ENCODE peak calls at places on chromosome 2, in four cellular contexts. I, V, L and B are unnamed samples.

GRCh38 chr2:233412405-233412804 is 58.1 kb downstream of the DGKD start:
- DNase-seq in V (no peak), I (no peak), L (no peak), B (no peak)

GRCh38 chr2:135607561-135607960 is 76.3 kb downstream of the R3HDM1 start:
- DNase-seq in I (peak; percentile 6), L (no peak), V (no peak), B (no peak)

GRCh38 chr2:26685943-26686839 is 6.3 kb upstream of the KCNK3 start:
- DNase-seq in V (no peak), I (no peak), L (no peak), B (no peak)

GRCh38 chr2:38578832-38579231 is 23.9 kb downstream of the HNRNPLL start:
- DNase-seq in V (no peak), I (no peak), L (no peak), B (no peak)

GRCh38 chr2:239337877-239338484 is 62.8 kb downstream of the HDAC4 start:
- DNase-seq in I (no peak), V (no peak), L (no peak), B (no peak)

GRCh38 chr2:219658447-219658846 is 31.0 kb downstream of the SLC4A3 start:
- DNase-seq in V (no peak), L (no peak), I (no peak), B (no peak)

GRCh38 chr2:240432430-240432819 is 3.0 kb upstream of the GPC1 start:
- DNase-seq in V (no peak), I (no peak), L (no peak), B (no peak)

GRCh38 chr2:118837067-118837466 is 10.4 kb downstream of the EN1 start:
- DNase-seq in L (no peak), I (no peak), V (no peak), B (no peak)

GRCh38 chr2:186460465-186460864 is 25.6 kb upstream of the ZC3H15 start:
- DNase-seq in L (no peak), I (peak; percentile 68), V (no peak), B (no peak)

GRCh38 chr2:15539999-15540398 is 21.1 kb downstream of the NBAS start:
- DNase-seq in L (no peak), V (no peak), I (no peak), B (no peak)

GRCh38 chr2:191847764-191848163 is 876 bp upstream of the CAVIN2 start:
- DNase-seq in I (no peak), L (no peak), V (no peak), B (no peak)

GRCh38 chr2:15940661-15941482 is 522 bp downstream of the MYCN start:
- DNase-seq in I (no peak), V (no peak), L (no peak), B (peak; percentile 28)

GRCh38 chr2:136510244-136510643 is 255.1 kb upstream of the THSD7B start:
- DNase-seq in V (no peak), L (no peak), I (no peak), B (no peak)

GRCh38 chr2:127277028-127277427 is 16.9 kb downstream of the ERCC3 start:
- DNase-seq in L (no peak), V (peak; percentile 39), I (no peak), B (no peak)

GRCh38 chr2:64311948-64312621 is 141.9 kb upstream of the LGALSL start:
- DNase-seq in L (no peak), V (no peak), I (peak; percentile 85), B (no peak)

GRCh38 chr2:172253190-172254052 is 150.7 kb upstream of the DLX2 start:
- DNase-seq in I (peak; percentile 91), L (peak; percentile 32), V (no peak), B (no peak)

GRCh38 chr2:132415256-132416079 is 1.1 kb upstream of the GPR39 start:
- DNase-seq in I (no peak), V (no peak), L (no peak), B (peak; percentile 10)

DNA sequence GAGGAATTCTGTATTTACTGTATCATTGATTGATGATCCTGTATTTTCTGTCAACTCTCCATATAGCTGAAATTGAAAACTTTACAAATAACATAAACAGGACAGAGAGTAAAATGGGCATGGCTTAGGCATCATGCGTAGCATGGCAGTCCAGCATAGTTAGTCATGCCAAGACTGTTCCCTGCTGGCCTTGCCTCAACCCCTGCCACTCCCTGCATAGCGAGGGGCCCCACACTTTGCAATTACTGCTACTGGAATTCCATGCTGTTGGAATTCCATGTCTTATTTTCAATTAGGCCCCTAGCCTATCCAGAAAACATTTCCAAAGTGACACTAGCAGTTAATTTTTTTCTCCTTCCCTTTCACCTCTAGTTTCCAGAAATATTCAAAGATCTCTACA is 15.1 kb upstream of the SOX11 start:
- DNase-seq in I (no peak), V (no peak), L (no peak), B (no peak)
- TF ChIP-seq TARDBP in I (no peak), V (no peak), L (no peak), B (no peak)

DNA sequence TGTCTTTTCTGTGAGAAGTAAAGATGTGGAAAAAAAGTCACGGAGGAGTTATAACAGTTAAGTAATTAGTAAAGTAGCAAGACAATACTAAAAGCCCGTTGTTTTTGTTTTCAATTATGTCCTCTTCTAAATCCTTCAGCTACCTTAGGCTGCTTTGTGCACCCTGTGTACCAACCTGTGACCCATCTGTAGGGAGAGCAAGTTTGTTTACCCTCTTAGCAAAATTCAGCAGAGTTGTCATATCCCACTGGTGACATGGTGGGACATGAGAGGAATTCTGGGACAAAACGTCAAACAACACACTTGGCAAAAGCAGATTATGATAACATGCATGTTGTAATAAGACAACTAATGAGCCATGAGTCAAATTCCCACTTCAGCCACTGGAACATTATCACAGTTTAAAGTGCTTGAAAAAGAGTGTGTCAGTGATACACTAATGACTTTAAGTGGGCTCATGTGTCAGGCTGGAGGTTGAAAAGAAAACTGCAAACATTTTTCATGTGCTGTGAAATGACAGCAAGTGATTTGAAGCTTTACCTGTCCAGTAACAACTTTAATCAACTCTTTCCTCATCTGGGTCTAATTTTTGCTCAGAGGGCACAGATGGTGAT is 392.8 kb upstream of the ACVR2A start:
- DNase-seq in V (no peak), I (no peak), L (no peak), B (no peak)
- TF ChIP-seq TARDBP in V (no peak), I (no peak), L (no peak), B (no peak)

DNA sequence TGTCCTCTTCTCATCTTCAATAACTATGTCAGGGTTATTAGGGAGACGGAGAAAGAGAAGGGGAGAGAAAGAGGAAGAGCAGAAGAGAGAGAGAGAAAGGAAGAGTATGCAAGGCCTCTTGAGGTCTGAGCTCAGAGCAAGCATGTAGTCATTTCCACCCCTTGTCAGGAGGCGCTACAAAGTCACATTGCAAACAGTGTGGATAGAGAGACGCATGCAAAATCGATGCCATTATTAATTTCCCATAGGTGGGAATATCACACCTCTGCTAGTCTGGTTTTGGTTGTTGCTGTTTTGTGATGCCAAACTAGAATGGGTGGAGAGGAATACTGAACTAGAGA is 24.2 kb upstream of the SERPINE2 start:
- DNase-seq in V (no peak), L (no peak), I (no peak), B (no peak)
- TF ChIP-seq TARDBP in V (no peak), L (no peak), I (no peak), B (no peak)

GRCh38 chr2:9275399-9275798 is 68.8 kb downstream of the ASAP2 start:
- DNase-seq in I (no peak), L (no peak), V (no peak), B (no peak)

GRCh38 chr2:9276074-9276473 is 69.5 kb downstream of the ASAP2 start:
- DNase-seq in V (no peak), L (no peak), I (no peak), B (no peak)

GRCh38 chr2:9276901-9277455 is 70.4 kb downstream of the ASAP2 start:
- DNase-seq in I (no peak), V (no peak), L (no peak), B (no peak)

GRCh38 chr2:9273496-9273895 is 66.9 kb downstream of the ASAP2 start:
- DNase-seq in I (no peak), L (no peak), V (no peak), B (no peak)

GRCh38 chr2:9274701-9275343 is 68.2 kb downstream of the ASAP2 start:
- DNase-seq in L (no peak), I (no peak), V (no peak), B (no peak)
- TF ChIP-seq TARDBP in L (no peak), I (no peak), V (no peak), B (no peak)